ENCODE peak calls at places on chromosomes 7 and 10, in eight cellular contexts. P is NCI-H2081; T is naive thymus-derived CD4-positive, alpha-beta T cell; Q is neural crest cell; Y is astrocyte of the spinal cord; E is AG09319; C is GM04504; B is epithelial cell of esophagus. W is an unnamed sample.

GRCh38 chr7:128236924-128237586 is 4.0 kb upstream of the LEP start:
- DNase-seq in P (peak; percentile 55), T (peak; percentile 16), Q (no peak), Y (peak; percentile 52), E (no peak), C (peak; percentile 85), B (peak; percentile 98), W (peak; percentile 18)

GRCh38 chr7:28243861-28244260 is 63.3 kb upstream of the JAZF1 start:
- DNase-seq in P (no peak), T (no peak), Q (no peak), Y (no peak), E (no peak), C (peak; percentile 3), B (no peak), W (no peak)

GRCh38 chr7:105876964-105877601 is 684 bp upstream of the ATXN7L1 start:
- DNase-seq in P (peak; percentile 71), T (peak; percentile 34), Q (peak; percentile 36), Y (peak; percentile 20), E (no peak), C (no peak), B (peak; percentile 42), W (no peak)

GRCh38 chr10:30420774-30421173 is 13.2 kb upstream of the MAP3K8 start:
- DNase-seq in P (no peak), T (no peak), Q (no peak), Y (no peak), E (no peak), C (no peak), B (no peak), W (no peak)

GRCh38 chr10:124378271-124378670 is 40.5 kb downstream of the OAT start:
- DNase-seq in P (no peak), T (no peak), Q (no peak), Y (no peak), E (no peak), C (no peak), B (no peak), W (no peak)

GRCh38 chr10:30199376-30200018 is 140.1 kb upstream of the JCAD start:
- DNase-seq in P (no peak), T (no peak), Q (peak; percentile 9), Y (no peak), E (no peak), C (no peak), B (peak; percentile 62), W (no peak)

GRCh38 chr10:133274751-133275682 is 1.7 kb downstream of the ADAM8 start:
- DNase-seq in P (no peak), T (peak; percentile 79), Q (no peak), Y (no peak), E (no peak), C (no peak), B (peak; percentile 90), W (peak; percentile 32)

GRCh38 chr10:80473096-80473657 is 19.1 kb downstream of the TSPAN14 start:
- DNase-seq in P (no peak), T (no peak), Q (no peak), Y (no peak), E (no peak), C (no peak), B (no peak), W (no peak)

GRCh38 chr7:75658802-75659201 is 79.9 kb downstream of the HIP1 start:
- DNase-seq in P (no peak), T (no peak), Q (no peak), Y (no peak), E (no peak), C (no peak), B (no peak), W (no peak)

GRCh38 chr10:6607187-6607586 is 27.1 kb upstream of the PRKCQ start:
- DNase-seq in P (no peak), T (peak; percentile 82), Q (no peak), Y (no peak), E (no peak), C (no peak), B (no peak), W (no peak)

GRCh38 chr10:96789571-96790108 is 42.5 kb upstream of the LCOR start:
- DNase-seq in P (no peak), T (no peak), Q (no peak), Y (peak; percentile 22), E (no peak), C (no peak), B (no peak), W (no peak)

GRCh38 chr10:127402596-127403409 is 146.3 kb upstream of the NPS start:
- DNase-seq in P (no peak), T (no peak), Q (peak; percentile 8), Y (no peak), E (peak; percentile 54), C (no peak), B (no peak), W (no peak)

GRCh38 chr10:103696411-103697145 is 158.8 kb downstream of the SH3PXD2A start:
- DNase-seq in P (no peak), T (peak; percentile 30), Q (no peak), Y (peak; percentile 94), E (peak; percentile 62), C (peak; percentile 74), B (peak; percentile 92), W (peak; percentile 57)

GRCh38 chr7:155961241-155962190 is 149.3 kb upstream of the SHH start:
- DNase-seq in P (no peak), T (no peak), Q (no peak), Y (peak; percentile 77), E (no peak), C (no peak), B (peak; percentile 88), W (peak; percentile 38)

GRCh38 chr7:149468208-149468607 is 7.3 kb upstream of the ZNF777 start:
- DNase-seq in P (no peak), T (no peak), Q (no peak), Y (peak; percentile 12), E (no peak), C (no peak), B (peak; percentile 55), W (no peak)